ENCODE peak calls at places on chromosomes 4 and X, in four cellular contexts. R, E, P and M are unnamed samples.

GRCh38 chrX:110180176-110180927 is 137.5 kb downstream of the AMMECR1 start:
- DNase-seq in R (peak), E (no peak), P (no peak), M (no peak)

GRCh38 chr4:154344686-154345085 is 146.9 kb downstream of the DCHS2 start:
- DNase-seq in R (no peak), E (no peak), P (no peak), M (no peak)

GRCh38 chrX:15816453-15816838 is 26.2 kb downstream of the ZRSR2 start:
- DNase-seq in R (no peak), E (no peak), P (no peak), M (no peak)

GRCh38 chr4:175708739-175709138 is 103.3 kb downstream of the GPM6A start:
- DNase-seq in R (no peak), E (no peak), P (no peak), M (no peak)

GRCh38 chr4:182604161-182604591 is 313.0 kb downstream of the DCTD start:
- DNase-seq in R (peak), E (no peak), P (no peak), M (no peak)

GRCh38 chrX:124395145-124395858 is 48.9 kb downstream of the SH2D1A start:
- DNase-seq in R (no peak), E (no peak), P (no peak), M (no peak)

GRCh38 chr4:85142451-85142850 is 176.0 kb upstream of the WDFY3 start:
- DNase-seq in R (no peak), E (no peak), P (no peak), M (no peak)

GRCh38 chr4:37661643-37662221 is 24.4 kb downstream of the RELL1 start:
- DNase-seq in R (no peak), E (no peak), P (no peak), M (no peak)

GRCh38 chr4:16082424-16083216 is 1.2 kb downstream of the PROM1 start:
- DNase-seq in R (peak), E (peak), P (no peak), M (peak)

GRCh38 chr4:38266616-38267015 is 306.4 kb downstream of the PTTG2 start:
- DNase-seq in R (no peak), E (no peak), P (no peak), M (peak)

DNA sequence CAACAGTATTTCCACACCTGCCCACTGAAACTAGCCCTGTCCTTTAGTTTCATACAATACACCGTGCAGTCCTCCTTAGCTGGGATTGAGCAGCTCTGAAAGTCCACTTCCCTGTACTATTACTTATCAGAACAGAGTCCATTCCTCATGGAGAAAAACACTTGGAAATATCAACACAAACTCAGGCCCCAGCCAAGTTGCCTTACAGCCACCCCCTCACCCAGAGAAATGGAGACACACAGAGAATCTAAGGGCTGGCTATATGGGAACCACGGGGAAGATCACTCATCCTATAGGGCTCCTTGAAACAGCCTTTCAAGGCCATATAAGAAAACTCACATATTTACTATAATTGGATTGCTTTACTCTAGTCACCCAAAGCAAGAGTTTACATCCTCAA is 1.9 kb downstream of the SCARB2 start:
- DNase-seq in R (no peak), E (no peak), P (no peak), M (peak)
- H3K4me3 ChIP-seq in R (peak), E (no peak), P (peak), M (peak)

DNA sequence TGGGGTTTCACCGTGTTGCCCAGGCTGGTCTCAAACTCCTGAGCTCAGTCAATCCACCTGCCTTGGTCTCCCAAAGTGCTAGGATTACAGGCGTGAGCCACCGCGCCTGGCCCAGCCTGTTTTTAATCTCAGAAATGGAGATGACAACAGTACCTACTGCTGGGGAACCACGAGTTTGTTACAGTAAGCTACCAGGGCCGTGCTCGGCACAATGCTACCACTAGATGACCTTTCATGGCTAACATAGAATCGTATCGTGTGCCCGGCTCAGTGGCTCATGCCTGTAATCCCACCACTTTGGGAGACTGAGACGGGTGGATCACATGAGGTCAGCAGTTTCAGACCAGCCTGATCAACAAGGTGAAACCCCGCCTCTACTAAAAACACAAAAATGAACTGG is 90.8 kb upstream of the SLC34A2 start:
- DNase-seq in R (no peak), E (no peak), P (no peak), M (no peak)
- TF ChIP-seq CTCF in R (no peak), E (no peak), P (no peak), M (no peak)

DNA sequence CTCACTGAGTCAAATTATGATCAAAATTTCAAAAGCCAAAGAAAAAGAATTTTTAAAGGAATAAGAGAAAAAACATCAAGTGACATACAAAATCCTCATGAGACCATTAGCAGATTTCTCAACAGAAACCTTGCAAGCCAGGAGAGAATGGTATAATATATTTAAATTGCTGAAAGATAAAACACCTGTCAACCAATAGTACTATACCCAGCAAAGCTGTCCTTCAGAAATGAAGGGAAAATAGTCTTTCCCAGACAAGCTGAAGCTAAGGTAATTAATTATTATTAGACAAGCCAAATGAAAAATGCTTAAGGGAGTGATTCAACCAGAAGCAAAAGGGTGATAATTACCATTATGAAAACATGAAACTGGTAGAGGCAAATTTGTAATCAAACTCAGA is 104.2 kb upstream of the TET2 start:
- DNase-seq in R (no peak), E (no peak), P (no peak), M (no peak)
- H3K4me3 ChIP-seq in R (no peak), E (no peak), P (no peak), M (no peak)

DNA sequence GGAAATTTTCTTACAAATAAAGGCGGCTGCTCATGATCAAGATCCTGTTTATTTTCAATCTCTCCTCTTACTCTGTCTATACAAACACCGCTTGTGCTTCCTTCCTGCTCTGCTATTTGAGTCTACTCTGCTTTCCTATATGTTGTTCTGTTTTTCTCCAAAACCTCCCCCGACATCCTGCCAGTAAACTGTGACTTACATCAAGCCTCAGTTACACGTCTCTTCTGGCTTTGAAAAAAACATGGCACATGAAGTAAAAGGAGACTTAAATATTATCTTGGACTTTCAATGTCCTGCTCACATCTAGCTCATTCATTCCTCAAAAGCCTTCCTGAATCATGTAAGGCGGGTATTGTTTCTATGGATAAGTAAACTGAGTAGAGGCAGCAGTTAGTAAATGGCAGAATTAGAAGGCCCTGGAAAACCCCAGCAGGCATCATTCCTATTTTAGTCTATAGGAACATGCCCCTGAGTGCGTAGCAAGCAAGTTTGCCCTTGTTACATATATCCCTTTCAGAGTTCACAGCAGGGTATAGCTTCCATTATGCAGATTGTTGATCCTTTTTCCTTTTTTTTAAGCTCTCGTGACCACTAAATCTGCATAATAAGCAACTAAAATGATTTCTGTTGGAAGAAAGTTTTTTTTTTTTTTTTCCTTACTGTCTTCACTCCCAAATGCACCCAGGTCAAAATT is 280.1 kb downstream of the RAPGEF2 start:
- DNase-seq in R (peak), E (no peak), P (no peak), M (peak)
- TF ChIP-seq CTCF in R (no peak), E (no peak), P (no peak), M (no peak)

DNA sequence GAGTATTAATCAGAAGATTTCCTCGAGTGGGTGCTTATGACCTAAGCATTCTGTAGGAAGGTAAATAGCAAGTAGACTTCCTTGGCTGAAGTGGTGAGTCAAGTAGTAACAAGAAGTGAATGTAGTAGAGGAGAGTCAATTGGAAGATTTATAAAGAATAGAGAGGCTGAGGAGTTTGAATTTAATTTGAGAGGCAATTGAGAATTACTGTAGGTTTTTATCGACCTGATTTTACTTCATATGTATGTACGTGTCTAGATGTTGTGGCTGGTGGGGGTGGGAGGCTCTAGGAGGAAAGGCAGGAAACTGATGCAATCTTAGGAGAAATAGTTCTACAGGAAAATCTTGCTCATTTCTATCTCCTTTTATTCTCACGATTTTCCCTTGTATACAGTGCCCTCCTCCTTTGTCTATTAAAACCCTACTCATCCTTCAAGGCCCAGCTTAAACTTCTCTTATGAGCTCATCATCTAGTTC is 8.7 kb downstream of the OGT start:
- DNase-seq in R (peak), E (no peak), P (no peak), M (no peak)
- H3K4me3 ChIP-seq in R (no peak), E (no peak), P (no peak), M (no peak)

GRCh38 chr4:139564502-139564901 is 8.5 kb upstream of the SETD7 start:
- DNase-seq in R (no peak), E (no peak), P (no peak), M (peak)
- TF ChIP-seq CTCF in R (peak), E (no peak), P (no peak), M (no peak)

DNA sequence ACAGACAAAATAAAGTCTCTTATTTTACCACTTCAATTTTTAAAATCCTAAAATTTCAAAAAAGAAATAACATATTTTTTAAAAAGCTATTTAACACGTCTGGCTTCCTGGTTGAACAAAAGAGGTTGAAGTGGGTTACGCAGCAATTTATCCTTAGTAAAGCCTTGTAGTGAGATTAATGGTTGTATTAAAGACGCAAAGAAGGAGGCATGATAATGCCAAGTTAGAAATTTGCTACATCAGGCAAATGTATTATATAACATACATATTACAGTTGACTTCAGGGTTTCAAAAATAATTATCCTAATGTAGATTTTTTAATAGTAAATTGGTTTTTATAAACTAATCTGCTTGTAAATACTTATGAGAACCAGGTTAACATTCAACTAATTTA is 35.3 kb downstream of the ANKRD17 start:
- DNase-seq in R (no peak), E (no peak), P (no peak), M (no peak)
- H3K4me3 ChIP-seq in R (peak), E (no peak), P (peak), M (peak)

DNA sequence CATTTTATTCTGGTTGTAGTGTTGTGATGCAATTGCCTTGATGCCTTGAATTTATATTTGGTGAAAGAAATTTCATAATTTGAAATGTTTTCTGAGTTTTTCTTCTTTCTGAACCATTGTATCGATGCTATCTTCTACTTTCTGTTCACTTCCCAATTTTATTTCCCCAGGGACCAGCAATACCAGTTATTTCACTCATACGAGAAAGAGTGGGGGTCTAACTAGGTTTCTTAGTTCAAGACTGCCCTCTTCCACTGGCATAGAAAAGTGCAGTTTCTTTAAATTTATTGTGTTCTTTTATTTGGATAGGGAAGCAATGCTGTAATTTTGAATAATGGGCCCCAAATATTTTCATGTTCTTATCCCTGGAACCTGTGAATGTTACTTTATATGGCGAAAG is 544.0 kb upstream of the ADGRL3 start:
- DNase-seq in R (no peak), E (no peak), P (no peak), M (no peak)
- TF ChIP-seq CTCF in R (no peak), E (no peak), P (no peak), M (no peak)

DNA sequence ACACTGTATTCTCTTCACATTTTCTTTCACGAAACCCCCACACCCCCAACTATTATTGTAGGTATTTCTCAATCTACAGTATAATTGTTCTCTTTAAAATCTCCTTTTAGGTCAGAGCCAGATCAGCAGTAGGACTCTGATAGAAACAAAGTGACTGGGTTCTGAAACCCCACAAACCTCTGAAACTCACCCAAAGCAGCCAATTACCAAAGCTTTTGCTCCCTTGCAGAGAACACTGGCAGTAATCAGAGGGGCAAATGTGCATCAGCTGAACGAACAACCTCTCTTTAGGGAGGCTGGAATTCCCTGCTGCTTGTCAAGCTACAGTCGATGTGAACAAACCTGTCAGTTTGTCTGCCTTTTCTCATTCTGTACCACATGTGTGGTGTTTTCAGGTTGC is 395.8 kb downstream of the GPAT3 start:
- DNase-seq in R (no peak), E (no peak), P (no peak), M (no peak)
- H3K4me3 ChIP-seq in R (no peak), E (no peak), P (no peak), M (no peak)

DNA sequence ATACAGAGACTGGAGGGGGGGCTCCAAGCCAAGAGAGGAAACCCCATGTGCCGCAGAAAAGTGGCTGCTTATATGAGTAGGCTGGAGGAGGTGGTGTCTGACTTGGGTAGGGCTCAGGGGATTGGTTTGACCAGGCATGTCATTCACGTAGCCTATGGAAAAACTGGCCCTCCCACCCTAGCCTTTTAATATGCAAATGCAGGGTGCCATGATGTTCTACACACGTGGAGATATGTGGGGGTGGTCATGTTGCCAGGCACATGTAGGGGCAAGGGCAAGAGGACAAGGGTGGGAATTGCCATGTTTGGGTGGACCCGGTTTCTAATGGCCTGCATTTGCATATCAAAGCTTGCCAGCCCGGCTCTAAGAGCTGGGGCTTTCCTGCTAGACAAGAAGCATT is 86.9 kb upstream of the SHISA3 start:
- DNase-seq in R (no peak), E (no peak), P (no peak), M (no peak)
- TF ChIP-seq CTCF in R (no peak), E (no peak), P (no peak), M (no peak)